ENCODE peak calls at places on chromosomes 1 and 21, in eight cellular contexts. N is HCT116, J is esophagus squamous epithelium, O is H1, T is IMR-90, Z is tibial nerve, R is K562, H is body of pancreas. C is an unnamed sample. For H3K4me1, the result is how much of the 10 kb centered on the place peaks cover.

GRCh38 chr1:156601892-156602291 is 613 bp upstream of the GPATCH4 start:
- DNase-seq in R (no peak), Z (no peak), H (no peak), N (no peak), J (no peak), T (no peak), O (no peak), C (no peak)

GRCh38 chr1:90579212-90579802 is 137.8 kb downstream of the BARHL2 start:
- DNase-seq in T (peak), H (no peak), R (peak), J (no peak), Z (no peak), O (no peak), N (peak), C (no peak)

GRCh38 chr1:181134543-181135461 is 46.3 kb downstream of the IER5 start:
- DNase-seq in O (no peak), N (no peak), T (peak), H (peak), R (no peak), Z (no peak), J (no peak), C (no peak)

GRCh38 chr1:10947181-10947580 is 65.3 kb upstream of the TARDBP start:
- DNase-seq in H (no peak), T (no peak), N (no peak), J (no peak), R (no peak), O (no peak), Z (no peak), C (no peak)

GRCh38 chr1:50279622-50280320 is 143.5 kb downstream of the DMRTA2 start:
- DNase-seq in R (peak), O (peak), H (peak), T (peak), J (no peak), N (no peak), Z (no peak), C (no peak)

GRCh38 chr1:229557214-229557850 is 1.2 kb downstream of the ABCB10 start:
- DNase-seq in T (peak), R (no peak), J (no peak), H (no peak), N (no peak), Z (no peak), O (no peak), C (no peak)

GRCh38 chr1:178825167-178825566 is 45.7 kb downstream of the ANGPTL1 start:
- DNase-seq in J (no peak), Z (no peak), T (no peak), O (no peak), R (no peak), H (no peak), N (no peak), C (no peak)

GRCh38 chr21:29300547-29301138 is 1.9 kb downstream of the BACH1 start:
- DNase-seq in R (no peak), H (no peak), Z (no peak), O (no peak), T (peak), J (no peak), N (no peak), C (no peak)

GRCh38 chr1:69791311-69791710 is 223.6 kb downstream of the LRRC7 start:
- DNase-seq in N (no peak), H (no peak), O (no peak), Z (no peak), R (no peak), J (no peak), T (no peak), C (no peak)

GRCh38 chr1:103106426-103107321 is 1.6 kb downstream of the COL11A1 start:
- DNase-seq in T (peak), O (peak), H (peak), J (no peak), Z (peak), R (no peak), N (peak), C (no peak)

GRCh38 chr1:153532161-153532560 is 3.6 kb downstream of the S100A6 start:
- DNase-seq in T (no peak), H (no peak), J (no peak), O (no peak), Z (no peak), N (no peak), R (no peak), C (no peak)

GRCh38 chr1:3618904-3619671 is 5.7 kb upstream of the TPRG1L start:
- DNase-seq in T (peak), J (no peak), Z (peak), O (peak), H (peak), N (peak), R (peak), C (no peak)

GRCh38 chr1:76122260-76122659 is 47.7 kb downstream of the ST6GALNAC3 start:
- DNase-seq in O (no peak), N (no peak), Z (no peak), R (no peak), T (no peak), J (no peak), H (no peak), C (peak)

GRCh38 chr1:167871331-167871730 is 42.6 kb downstream of the ADCY10 start:
- DNase-seq in T (peak), R (no peak), N (no peak), Z (no peak), O (no peak), H (no peak), J (no peak), C (no peak)

GRCh38 chr1:179217943-179218507 is 11.5 kb downstream of the ABL2 start:
- DNase-seq in J (no peak), O (no peak), T (peak), H (no peak), Z (no peak), R (no peak), N (no peak), C (no peak)

GRCh38 chr1:171910786-171911185 is 69.5 kb downstream of the DNM3 start:
- DNase-seq in H (no peak), J (no peak), N (no peak), R (no peak), Z (no peak), T (no peak), O (no peak), C (no peak)

GRCh38 chr21:31862078-31862477 is 10.7 kb upstream of the HUNK start:
- DNase-seq in R (no peak), O (no peak), Z (no peak), J (no peak), H (no peak), N (no peak), T (no peak), C (no peak)

GRCh38 chr1:84698718-84699117 is 8.5 kb upstream of the SSX2IP start:
- DNase-seq in H (no peak), O (no peak), R (peak), N (peak), Z (no peak), T (peak), J (no peak), C (no peak)

GRCh38 chr1:3707298-3707938 is 44.8 kb upstream of the CCDC27 start:
- DNase-seq in J (no peak), R (no peak), Z (no peak), H (no peak), O (peak), T (no peak), N (no peak), C (no peak)

GRCh38 chr1:169890761-169891538 is 2.7 kb downstream of the SCYL3 start:
- DNase-seq in J (no peak), R (no peak), H (peak), T (no peak), Z (no peak), N (no peak), O (no peak), C (no peak)

GRCh38 chr1:51548986-51549619 is 30.0 kb upstream of the EPS15 start:
- DNase-seq in R (no peak), O (no peak), T (no peak), Z (no peak), H (no peak), N (no peak), J (no peak), C (no peak)

GRCh38 chr1:3903141-3904005 is 3.3 kb upstream of the C1orf174 start:
- DNase-seq in J (no peak), N (no peak), T (no peak), O (no peak), R (no peak), H (peak), Z (no peak), C (no peak)

GRCh38 chr1:182259229-182259872 is 132.2 kb downstream of the GLUL start:
- DNase-seq in N (no peak), Z (peak), O (no peak), R (peak), T (no peak), H (peak), J (no peak), C (no peak)

GRCh38 chr1:21955474-21956281 is 18.6 kb upstream of the HSPG2 start:
- DNase-seq in Z (no peak), T (no peak), J (no peak), O (no peak), H (no peak), R (no peak), N (no peak), C (peak)

GRCh38 chr1:209190591-209191241 is 392.8 kb upstream of the CAMK1G start:
- DNase-seq in N (peak), R (peak), H (peak), Z (no peak), T (no peak), O (peak), J (no peak), C (no peak)

GRCh38 chr1:9653195-9653782 is 1.8 kb downstream of the PIK3CD start:
- DNase-seq in H (no peak), J (no peak), N (no peak), Z (no peak), T (no peak), R (no peak), O (no peak), C (no peak)

GRCh38 chr1:23402286-23403037 is 22.1 kb downstream of the TCEA3 start:
- DNase-seq in N (no peak), R (no peak), J (no peak), H (no peak), Z (no peak), O (no peak), T (no peak), C (no peak)

GRCh38 chr1:17550684-17551584 is 11.4 kb downstream of the ARHGEF10L start:
- DNase-seq in T (peak), N (no peak), H (peak), J (no peak), O (no peak), R (no peak), Z (no peak), C (no peak)

GRCh38 chr1:238690415-238690814 is 696.0 kb upstream of the CHRM3 start:
- DNase-seq in H (no peak), J (no peak), T (peak), N (no peak), Z (no peak), R (no peak), O (no peak), C (no peak)

GRCh38 chr1:79044974-79045650 is 38.6 kb upstream of the ADGRL4 start:
- DNase-seq in Z (no peak), R (no peak), T (no peak), N (peak), H (no peak), O (peak), J (no peak), C (no peak)

GRCh38 chr1:52423771-52424170 is 19.4 kb downstream of the PRPF38A start:
- DNase-seq in J (no peak), H (no peak), T (no peak), O (no peak), N (no peak), R (no peak), Z (no peak), C (no peak)

GRCh38 chr21:32392299-32392879 is 423 bp downstream of the URB1 start:
- DNase-seq in R (no peak), H (no peak), T (no peak), N (no peak), J (no peak), Z (no peak), O (no peak), C (no peak)

GRCh38 chr1:38444311-38444710 is 397.7 kb upstream of the POU3F1 start:
- DNase-seq in R (no peak), N (no peak), O (peak), T (peak), H (no peak), J (no peak), Z (no peak), C (no peak)

GRCh38 chr21:46096997-46097825 is 701 bp upstream of the COL6A2 start:
- DNase-seq in Z (no peak), N (no peak), O (peak), J (no peak), R (no peak), T (no peak), H (peak), C (peak)

GRCh38 chr1:38958967-38959366 is 17.3 kb upstream of the RHBDL2 start:
- DNase-seq in R (no peak), N (no peak), T (peak), O (no peak), J (no peak), Z (no peak), H (no peak), C (no peak)

GRCh38 chr1:148355976-148356375 is 127.1 kb downstream of the PPIAL4G start:
- DNase-seq in O (no peak), T (peak), R (no peak), H (no peak), N (no peak), J (no peak), Z (no peak), C (no peak)

GRCh38 chr1:148354909-148355308 is 128.2 kb downstream of the PPIAL4G start:
- DNase-seq in Z (no peak), J (no peak), O (no peak), R (no peak), N (no peak), H (no peak), T (no peak), C (no peak)

GRCh38 chr1:148353461-148354283 is 129.4 kb downstream of the PPIAL4G start:
- DNase-seq in H (no peak), T (peak), N (peak), O (no peak), J (no peak), R (peak), Z (no peak), C (no peak)

GRCh38 chr1:148354284-148354869 is 128.7 kb downstream of the PPIAL4G start:
- DNase-seq in N (no peak), R (no peak), H (no peak), O (no peak), Z (no peak), J (no peak), T (no peak), C (no peak)

DNA sequence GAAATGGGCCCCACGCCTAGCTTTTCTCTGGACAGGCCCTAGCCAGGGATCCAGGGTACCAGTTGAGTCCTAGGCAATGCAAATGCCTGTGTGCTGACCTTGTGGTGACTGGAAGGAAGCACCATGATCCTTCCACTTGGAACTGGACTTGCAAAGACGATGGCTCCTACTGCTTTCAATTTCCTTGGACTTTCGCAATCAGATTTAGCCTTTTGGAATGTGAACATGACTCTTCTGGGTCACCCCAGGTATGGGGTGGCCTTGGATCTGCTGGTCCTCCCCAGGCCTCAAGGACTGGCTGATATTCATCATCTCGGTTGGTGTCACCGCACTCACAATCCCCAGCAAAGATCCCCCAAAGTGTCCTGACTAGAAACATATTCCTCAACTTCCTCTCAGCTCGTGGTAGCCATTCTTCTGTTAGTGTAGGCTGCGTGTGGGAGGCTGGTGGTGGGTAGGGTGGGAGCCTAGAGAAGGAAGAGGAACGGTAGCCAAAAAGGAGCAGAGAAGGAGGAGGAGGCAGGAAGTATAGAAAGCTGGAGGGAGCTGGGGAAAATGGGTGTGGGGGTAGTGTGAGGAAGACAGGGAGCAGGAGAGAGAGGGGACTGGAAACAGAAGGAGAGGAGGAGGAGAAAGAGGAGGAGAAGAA is 130.5 kb downstream of the PPIAL4G start:
- DNase-seq in Z (no peak), J (no peak), N (no peak), R (no peak), H (no peak), O (no peak), T (no peak), C (no peak)
- H3K4me3 ChIP-seq in Z (no peak), J (no peak), N (no peak), R (no peak), H (no peak), O (peak), T (no peak), C (no peak)

DNA sequence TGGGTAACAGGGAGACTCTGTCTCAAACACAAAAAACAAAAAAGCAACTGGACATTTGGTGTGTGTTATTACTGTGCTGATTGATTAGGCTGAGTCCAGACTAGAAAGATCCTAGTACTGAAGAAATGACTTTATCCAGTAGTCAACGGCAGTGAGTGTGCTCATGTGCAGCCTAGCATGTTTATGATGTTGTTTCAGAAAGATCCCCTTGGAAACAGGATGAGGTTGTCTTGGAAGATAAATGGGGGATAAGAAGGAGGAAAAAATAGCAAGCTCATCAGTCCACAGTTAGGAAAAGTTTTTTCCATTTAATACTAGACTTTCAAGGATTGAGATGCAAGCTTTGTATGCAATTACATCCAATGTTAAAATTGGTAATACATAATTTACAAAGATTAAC is 14.3 kb downstream of the RUSC1 start:
- DNase-seq in H (no peak), J (no peak), O (no peak), T (no peak), N (no peak), R (no peak), Z (no peak), C (no peak)
- H3K4me1 ChIP-seq in H (under half), J (under half), O (under half), T (under half), N (under half), R (under half), Z (under half), C (under half)

GRCh38 chr1:30754684-30755171 is 2.8 kb downstream of the LAPTM5 start:
- DNase-seq in R (no peak), N (no peak), Z (no peak), O (no peak), J (no peak), T (no peak), H (no peak), C (no peak)
- TF ChIP-seq POLR2A in R (no peak), N (no peak), Z (no peak), O (no peak), J (no peak), T (no peak), H (no peak), C (no peak)

DNA sequence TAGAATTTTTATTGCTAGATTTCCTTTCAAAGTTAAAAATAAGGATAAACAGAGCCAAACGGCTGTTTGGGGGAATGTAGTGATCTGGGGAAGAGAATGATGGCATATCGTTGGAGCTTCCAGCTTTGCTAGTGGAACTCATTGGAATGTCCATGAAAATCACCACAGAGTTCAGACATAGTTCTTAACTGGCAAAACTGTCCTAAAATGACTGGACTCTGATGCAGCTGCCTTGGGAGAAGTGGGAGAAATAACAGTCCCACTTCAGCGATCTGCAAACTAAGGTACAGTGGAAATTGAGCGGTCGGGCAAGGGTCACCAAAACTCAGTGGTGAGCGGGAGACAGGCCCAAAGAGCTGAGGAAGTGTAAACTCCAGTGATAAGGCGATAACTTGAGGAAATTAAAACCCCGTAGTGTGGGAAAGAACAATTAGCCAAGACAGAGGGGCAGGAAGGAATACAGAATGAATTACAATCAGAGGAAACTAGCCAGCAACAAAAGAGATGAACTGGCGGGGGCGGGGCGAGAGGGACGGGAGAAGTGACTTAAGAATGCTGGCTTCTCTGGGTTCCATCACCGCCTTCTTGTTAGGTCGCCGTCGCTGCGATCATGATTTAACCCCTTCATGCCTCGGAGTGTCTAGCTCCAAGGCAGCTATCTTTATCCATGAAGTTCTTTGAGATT is 89.8 kb upstream of the ARHGAP29 start:
- DNase-seq in N (peak), J (no peak), H (peak), R (no peak), Z (no peak), O (peak), T (peak), C (no peak)
- H3K4me3 ChIP-seq in N (peak), J (no peak), H (no peak), R (no peak), Z (no peak), O (peak), T (no peak), C (no peak)

GRCh38 chr1:228405200-228405978 is 1.2 kb downstream of the TRIM11 start:
- DNase-seq in T (peak), R (no peak), O (no peak), N (no peak), H (no peak), Z (no peak), J (no peak), C (no peak)
- H3K4me1 ChIP-seq in T (under half), R (half or more), O (under half), N (under half), H (under half), Z (under half), J (under half), C (half or more)

GRCh38 chr1:234779160-234779538 is 169.2 kb upstream of the IRF2BP2 start:
- DNase-seq in R (peak), H (no peak), Z (no peak), N (no peak), T (no peak), O (peak), J (no peak), C (no peak)

GRCh38 chr1:234776875-234777849 is 167.2 kb upstream of the IRF2BP2 start:
- DNase-seq in H (no peak), O (peak), Z (no peak), T (no peak), J (no peak), N (no peak), R (peak), C (no peak)

GRCh38 chr1:234777850-234778214 is 167.9 kb upstream of the IRF2BP2 start:
- DNase-seq in J (no peak), T (no peak), H (peak), R (no peak), O (no peak), N (no peak), Z (no peak), C (no peak)

GRCh38 chr1:234780112-234780511 is 170.1 kb upstream of the IRF2BP2 start:
- DNase-seq in H (no peak), T (no peak), N (no peak), R (no peak), O (no peak), Z (no peak), J (no peak), C (no peak)

GRCh38 chr1:234778215-234779159 is 168.5 kb upstream of the IRF2BP2 start:
- DNase-seq in N (no peak), T (no peak), R (peak), H (no peak), Z (no peak), O (peak), J (no peak), C (peak)
- TF ChIP-seq POLR2A in N (no peak), T (no peak), R (no peak), H (no peak), Z (no peak), O (no peak), J (no peak), C (no peak)

DNA sequence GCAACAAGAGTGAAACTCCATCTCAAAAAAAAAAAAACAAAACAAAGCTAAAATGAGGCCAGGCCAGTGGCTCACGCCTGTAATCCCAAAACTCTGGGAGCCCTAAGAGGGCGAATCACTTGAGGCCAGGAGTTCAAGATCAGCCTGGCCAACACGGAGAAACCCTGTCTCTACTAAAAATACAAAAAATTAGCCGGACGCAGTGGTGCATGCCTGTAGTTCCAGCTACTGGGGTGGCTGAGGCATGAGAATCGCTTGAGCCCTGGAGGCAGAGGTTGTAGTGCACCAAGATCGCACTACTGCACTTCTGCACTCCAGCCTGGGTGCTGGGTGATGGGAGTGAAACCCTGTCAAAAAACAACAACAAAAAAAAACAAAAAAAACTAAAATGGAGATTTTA is 191.2 kb upstream of the SGIP1 start:
- DNase-seq in N (no peak), R (no peak), Z (no peak), H (no peak), J (no peak), O (no peak), T (no peak), C (no peak)
- H3K4me3 ChIP-seq in N (no peak), R (no peak), Z (no peak), H (no peak), J (no peak), O (no peak), T (no peak), C (no peak)